ENCODE peak calls at places on chromosomes 1 and 21, in five cellular contexts. B is bronchial epithelial cell, R is Karpas-422, W is K562, G is vagina. N is an unnamed sample.
A peak's percentile ranks its signal among the peaks of the same experiment; 100 is the strongest.

GRCh38 chr1:52544665-52545525 is 8.0 kb downstream of the TUT4 start:
- DNase-seq in B (no peak), R (no peak), W (no peak), G (no peak), N (no peak)

GRCh38 chr1:97013904-97014303 is 292.3 kb downstream of the PTBP2 start:
- DNase-seq in B (no peak), R (no peak), W (no peak), G (no peak), N (no peak)

GRCh38 chr1:40753142-40753882 is 30.3 kb upstream of the KCNQ4 start:
- DNase-seq in B (no peak), R (peak; percentile 51), W (no peak), G (no peak), N (no peak)

GRCh38 chr1:85148524-85149250 is 52.1 kb downstream of the SYDE2 start:
- DNase-seq in B (no peak), R (no peak), W (no peak), G (no peak), N (peak; percentile 24)

GRCh38 chr1:115062542-115063004 is 26.7 kb downstream of the TSPAN2 start:
- DNase-seq in B (peak; percentile 79), R (no peak), W (no peak), G (no peak), N (no peak)

GRCh38 chr21:37622755-37623543 is 256.4 kb downstream of the DYRK1A start:
- DNase-seq in B (no peak), R (no peak), W (no peak), G (no peak), N (no peak)

GRCh38 chr1:2834741-2835564 is 33.5 kb upstream of the TTC34 start:
- DNase-seq in B (no peak), R (no peak), W (no peak), G (no peak), N (no peak)

GRCh38 chr1:35931424-35932157 is 686 bp downstream of the AGO3 start:
- DNase-seq in B (peak; percentile 32), R (peak; percentile 72), W (peak; percentile 56), G (no peak), N (no peak)

GRCh38 chr1:223723351-223723904 is 11.1 kb downstream of the CAPN2 start:
- DNase-seq in B (no peak), R (no peak), W (no peak), G (no peak), N (no peak)

GRCh38 chr1:223724376-223724775 is 12.0 kb downstream of the CAPN2 start:
- DNase-seq in B (no peak), R (no peak), W (no peak), G (no peak), N (no peak)

GRCh38 chr1:223727541-223727940 is 15.2 kb downstream of the CAPN2 start:
- DNase-seq in B (no peak), R (no peak), W (no peak), G (no peak), N (no peak)

GRCh38 chr1:223726380-223727001 is 14.2 kb downstream of the CAPN2 start:
- DNase-seq in B (peak; percentile 94), R (no peak), W (peak; percentile 91), G (no peak), N (peak; percentile 82)

GRCh38 chr1:223725578-223725977 is 13.2 kb downstream of the CAPN2 start:
- DNase-seq in B (no peak), R (no peak), W (no peak), G (no peak), N (no peak)
- H3K4me3 ChIP-seq in B (no peak overlapping the region), R (no peak overlapping the region), W (no peak overlapping the region), G (no peak overlapping the region), N (no peak overlapping the region)

GRCh38 chr1:71603044-71603776 is 522.4 kb upstream of the ZRANB2 start:
- DNase-seq in B (no peak), R (no peak), W (no peak), G (no peak), N (no peak)
- H3K27me3 ChIP-seq in B (no peaks in the 10 kb centered on the region), R (no peaks in the 10 kb centered on the region), W (no peaks in the 10 kb centered on the region), G (no peaks in the 10 kb centered on the region), N (no peaks in the 10 kb centered on the region)

GRCh38 chr1:26729633-26730032 is 33.8 kb downstream of the ARID1A start:
- DNase-seq in B (no peak), R (no peak), W (no peak), G (no peak), N (no peak)

GRCh38 chr1:26731233-26731902 is 35.6 kb downstream of the ARID1A start:
- DNase-seq in B (no peak), R (no peak), W (no peak), G (no peak), N (no peak)

GRCh38 chr1:26730695-26731094 is 34.9 kb downstream of the ARID1A start:
- DNase-seq in B (no peak), R (no peak), W (no peak), G (no peak), N (no peak)

GRCh38 chr1:26726784-26727183 is 31.0 kb downstream of the ARID1A start:
- DNase-seq in B (no peak), R (no peak), W (no peak), G (no peak), N (no peak)

GRCh38 chr1:26728645-26729044 is 32.8 kb downstream of the ARID1A start:
- DNase-seq in B (no peak), R (no peak), W (no peak), G (no peak), N (no peak)
- H3K36me3 ChIP-seq in B (peaks cover 20% of the 10 kb centered on the region), R (peaks cover 41% of the 10 kb centered on the region), W (peaks cover 75% of the 10 kb centered on the region), G (peaks cover 41% of the 10 kb centered on the region), N (peaks cover 8% of the 10 kb centered on the region)

GRCh38 chr21:38756746-38757145 is 49.0 kb upstream of the ETS2 start:
- DNase-seq in B (no peak), R (no peak), W (no peak), G (no peak), N (peak; percentile 73)

GRCh38 chr21:38753114-38754100 is 52.3 kb upstream of the ETS2 start:
- DNase-seq in B (peak; percentile 49), R (no peak), W (no peak), G (no peak), N (no peak)

GRCh38 chr21:38747796-38748195 is 57.9 kb upstream of the ETS2 start:
- DNase-seq in B (no peak), R (no peak), W (no peak), G (no peak), N (no peak)

GRCh38 chr21:38752051-38752505 is 53.7 kb upstream of the ETS2 start:
- DNase-seq in B (no peak), R (no peak), W (no peak), G (no peak), N (no peak)

DNA sequence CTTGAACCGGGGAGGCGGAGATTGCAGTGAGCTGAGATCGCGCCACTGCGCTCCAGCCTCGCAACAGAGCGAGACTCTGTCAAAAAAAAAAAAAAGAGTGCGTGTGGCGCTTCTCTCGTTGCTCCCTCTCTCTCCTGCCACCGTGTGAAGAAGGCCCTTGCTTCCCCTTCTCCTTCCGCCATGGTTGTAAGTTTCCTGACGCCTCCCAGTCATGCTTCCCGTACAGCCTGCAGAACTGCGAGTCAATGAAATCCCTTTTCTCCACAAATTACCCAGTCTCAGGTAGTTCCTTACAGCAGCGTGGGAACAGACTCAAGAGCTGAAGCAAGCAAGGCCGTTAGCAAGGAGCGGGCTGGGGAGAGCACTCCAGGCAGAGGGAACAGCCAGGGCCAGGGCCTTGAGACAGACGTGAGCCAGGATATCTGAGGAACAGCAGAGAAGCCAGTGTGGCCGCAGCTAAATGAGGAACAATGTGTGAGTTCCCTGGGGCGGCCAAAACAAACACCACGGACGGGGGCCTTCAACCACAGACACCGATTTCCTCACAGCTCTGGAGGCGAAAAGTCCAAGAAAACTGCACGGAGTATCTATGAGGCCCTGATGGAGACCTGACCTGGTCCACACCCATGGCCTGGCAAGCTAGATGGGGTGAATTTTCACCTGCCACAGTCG is 54.2 kb upstream of the ETS2 start:
- DNase-seq in B (no peak), R (no peak), W (no peak), G (no peak), N (no peak)
- H3K4me3 ChIP-seq in B (no peak overlapping the region), R (no peak overlapping the region), W (no peak overlapping the region), G (no peak overlapping the region), N (no peak overlapping the region)